ENCODE peak calls at places on chromosomes 12 and 14, in seven cellular contexts. C is left ventricle myocardium inferior; B is foreskin fibroblast; M is AG10803; J is brain microvascular endothelial cell; L is HFF-Myc; A is CD8-positive, alpha-beta T cell. Z is an unnamed sample.

GRCh38 chr14:53539489-53540126 is 386.5 kb upstream of the DDHD1 start:
- DNase-seq in C (peak; percentile 67), B (peak; percentile 63), M (peak; percentile 70), J (peak; percentile 81), L (peak; percentile 80), A (peak; percentile 7), Z (peak; percentile 79)

GRCh38 chr14:24232645-24233537 is at the start of gene GMPR2:
- DNase-seq in C (no peak), B (no peak), M (no peak), J (no peak), L (no peak), A (no peak), Z (no peak)

GRCh38 chr14:77872971-77873370 is 73.1 kb downstream of the ADCK1 start:
- DNase-seq in C (no peak), B (no peak), M (no peak), J (no peak), L (no peak), A (no peak), Z (no peak)

GRCh38 chr14:22524784-22525161 is 64.3 kb downstream of the DAD1 start:
- DNase-seq in C (no peak), B (no peak), M (no peak), J (no peak), L (no peak), A (no peak), Z (no peak)

GRCh38 chr12:127559349-127560040 is 707.5 kb upstream of the TMEM132C start:
- DNase-seq in C (peak; percentile 15), B (peak; percentile 96), M (peak; percentile 98), J (peak; percentile 99), L (peak; percentile 96), A (no peak), Z (peak; percentile 74)

GRCh38 chr12:15278816-15279658 is 43.3 kb upstream of the PTPRO start:
- DNase-seq in C (peak; percentile 83), B (peak; percentile 86), M (peak; percentile 81), J (peak; percentile 56), L (peak; percentile 90), A (no peak), Z (peak; percentile 96)

GRCh38 chr12:88595697-88596096 is 15.4 kb upstream of the KITLG start:
- DNase-seq in C (no peak), B (no peak), M (no peak), J (no peak), L (no peak), A (no peak), Z (no peak)

GRCh38 chr12:57110189-57111045 is 745 bp downstream of the STAT6 start:
- DNase-seq in C (peak; percentile 80), B (peak; percentile 63), M (no peak), J (no peak), L (no peak), A (peak; percentile 73), Z (peak; percentile 83)

GRCh38 chr12:77500124-77500523 is 330.6 kb upstream of the NAV3 start:
- DNase-seq in C (no peak), B (no peak), M (no peak), J (no peak), L (no peak), A (no peak), Z (no peak)

GRCh38 chr12:32116897-32117296 is 10.2 kb downstream of the BICD1 start:
- DNase-seq in C (no peak), B (peak; percentile 34), M (peak; percentile 56), J (no peak), L (no peak), A (no peak), Z (no peak)

GRCh38 chr12:112325648-112326207 is 56.5 kb downstream of the HECTD4 start:
- DNase-seq in C (no peak), B (no peak), M (no peak), J (no peak), L (no peak), A (no peak), Z (no peak)

GRCh38 chr14:38210587-38211257 is 3.0 kb downstream of the SSTR1 start:
- DNase-seq in C (peak; percentile 15), B (peak; percentile 71), M (peak; percentile 72), J (no peak), L (no peak), A (no peak), Z (peak; percentile 73)
- H3K4me3 ChIP-seq in C (peak overlapping the region; percentile 65), B (peak overlapping the region; percentile 76), M (peak overlapping the region; percentile 85), J (peak overlapping the region; percentile 20), L (peak overlapping the region; percentile 51), A (no peak overlapping the region), Z (peak overlapping the region; percentile 57)

GRCh38 chr14:63205281-63205575 is 985 bp downstream of the RHOJ start:
- DNase-seq in C (no peak), B (no peak), M (no peak), J (no peak), L (no peak), A (no peak), Z (no peak)
- H3K4me3 ChIP-seq in C (peak overlapping the region; percentile 67), B (peak overlapping the region; percentile 66), M (peak overlapping the region; percentile 53), J (peak overlapping the region; percentile 70), L (peak overlapping the region; percentile 48), A (no peak overlapping the region), Z (peak overlapping the region; percentile 19)

GRCh38 chr12:132341318-132342050 is 12.1 kb upstream of the GALNT9 start:
- DNase-seq in C (no peak), B (no peak), M (no peak), J (no peak), L (no peak), A (no peak), Z (no peak)
- H3K4me3 ChIP-seq in C (no peak overlapping the region), B (no peak overlapping the region), M (no peak overlapping the region), J (no peak overlapping the region), L (no peak overlapping the region), A (no peak overlapping the region), Z (no peak overlapping the region)

DNA sequence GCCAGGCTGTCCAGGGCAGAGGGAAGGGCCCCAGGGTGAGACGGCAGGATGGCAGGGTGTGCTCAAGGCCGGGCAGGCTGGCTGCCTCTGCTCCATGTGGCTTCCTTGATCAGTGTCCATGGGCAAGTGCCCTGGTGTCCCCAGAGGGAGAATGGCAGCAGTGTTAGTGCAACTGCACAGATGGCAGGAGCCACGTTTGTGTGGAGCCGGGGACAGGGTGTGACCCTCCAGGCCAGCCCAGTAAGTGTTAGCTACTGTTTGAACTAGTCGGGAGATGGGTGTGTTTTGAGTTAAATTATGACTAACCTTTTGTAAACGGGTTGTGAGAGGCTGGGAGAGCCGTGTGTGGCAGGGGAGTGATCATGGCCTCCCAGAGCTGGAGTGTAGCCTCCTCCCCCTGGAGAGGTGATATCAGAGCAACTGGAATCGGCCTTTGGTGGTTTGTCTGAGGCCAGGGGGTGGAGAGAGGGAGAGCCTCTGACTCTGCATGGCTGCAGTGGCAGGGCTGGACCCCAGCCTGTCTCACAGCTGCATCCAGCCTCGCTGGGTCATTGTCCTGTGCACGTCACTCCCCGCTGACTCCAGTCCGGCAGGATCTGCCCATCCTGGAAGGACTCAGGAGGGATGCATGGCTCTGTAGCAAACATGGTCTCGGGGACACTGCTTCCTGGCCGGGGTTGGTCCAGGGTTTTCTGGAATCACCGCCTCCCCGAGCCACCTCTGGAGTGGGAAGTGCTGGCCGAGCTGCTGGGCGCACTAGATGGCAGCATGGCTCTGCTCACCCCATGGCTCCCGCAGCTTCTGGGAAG is 27.8 kb downstream of the AACS start:
- DNase-seq in C (peak; percentile 59), B (peak; percentile 29), M (peak; percentile 46), J (peak; percentile 18), L (peak; percentile 14), A (no peak), Z (no peak)
- H3K4me3 ChIP-seq in C (no peak overlapping the region), B (no peak overlapping the region), M (no peak overlapping the region), J (no peak overlapping the region), L (no peak overlapping the region), A (no peak overlapping the region), Z (no peak overlapping the region)

GRCh38 chr14:30872602-30873001 is 1.8 kb upstream of the COCH start:
- DNase-seq in C (no peak), B (no peak), M (no peak), J (no peak), L (no peak), A (no peak), Z (no peak)

GRCh38 chr14:30874999-30875787 is 834 bp downstream of the COCH start:
- DNase-seq in C (no peak), B (no peak), M (no peak), J (no peak), L (no peak), A (no peak), Z (peak; percentile 70)

GRCh38 chr14:30874120-30874998 is at the start of gene COCH:
- DNase-seq in C (peak; percentile 31), B (no peak), M (no peak), J (no peak), L (no peak), A (peak; percentile 8), Z (peak; percentile 47)

GRCh38 chr14:30875788-30876053 is 1.4 kb downstream of the COCH start:
- DNase-seq in C (no peak), B (no peak), M (no peak), J (no peak), L (no peak), A (no peak), Z (no peak)

GRCh38 chr14:30873308-30874119 is 845 bp upstream of the COCH start:
- DNase-seq in C (no peak), B (no peak), M (no peak), J (no peak), L (no peak), A (no peak), Z (no peak)
- H3K4me3 ChIP-seq in C (peak overlapping the region; percentile 76), B (no peak overlapping the region), M (no peak overlapping the region), J (peak overlapping the region; percentile 56), L (no peak overlapping the region), A (peak overlapping the region; percentile 60), Z (no peak overlapping the region)

Z was measured in aorta.